ENCODE peak calls at places on chromosomes 16 and 17, in four cellular contexts. E is stimulated activated CD4-positive, alpha-beta T cell treated with anti-CD3 and anti-CD28 coated beads, Interleukin-15, amount 100 ng/mL, for 1 hour; Z is renal cortical epithelial cell; U is GDM1. T is an unnamed sample.
A peak's percentile ranks its signal among the peaks of the same experiment; 100 is the strongest.

GRCh38 chr16:9929313-9929712 is 252.9 kb downstream of the GRIN2A start:
- DNase-seq in E (no peak), Z (no peak), U (no peak), T (peak; percentile 55)

GRCh38 chr17:15886221-15886620 is 58.7 kb upstream of the ADORA2B start:
- DNase-seq in E (no peak), Z (no peak), U (no peak), T (no peak)

GRCh38 chr17:46947236-46947635 is 24.3 kb downstream of the GOSR2 start:
- DNase-seq in E (no peak), Z (no peak), U (no peak), T (no peak)

GRCh38 chr16:76222087-76222486 is 55.1 kb upstream of the CNTNAP4 start:
- DNase-seq in E (no peak), Z (no peak), U (no peak), T (no peak)

GRCh38 chr17:79050591-79050990 is 24.0 kb upstream of the ENGASE start:
- DNase-seq in E (no peak), Z (no peak), U (no peak), T (no peak)

GRCh38 chr17:48175692-48176450 is 68.3 kb downstream of the SNX11 start:
- DNase-seq in E (no peak), Z (no peak), U (no peak), T (no peak)

GRCh38 chr16:31183432-31184428 is 3.8 kb downstream of the FUS start:
- DNase-seq in E (no peak), Z (no peak), U (no peak), T (no peak)

GRCh38 chr17:30117548-30118155 is 1.0 kb downstream of the NSRP1 start:
- DNase-seq in E (no peak), Z (no peak), U (no peak), T (no peak)

GRCh38 chr17:1197379-1197778 is 17.6 kb upstream of the ABR start:
- DNase-seq in E (no peak), Z (peak; percentile 62), U (peak; percentile 73), T (peak; percentile 50)

GRCh38 chr17:75524971-75525805 is at the start of gene LLGL2:
- DNase-seq in E (peak; percentile 76), Z (peak; percentile 43), U (no peak), T (peak; percentile 84)

GRCh38 chr17:21089145-21089544 is 37.6 kb upstream of the DHRS7B start:
- DNase-seq in E (no peak), Z (peak; percentile 87), U (no peak), T (no peak)

GRCh38 chr17:4442582-4442981 is 8.8 kb downstream of the SPNS3 start:
- DNase-seq in E (no peak), Z (no peak), U (no peak), T (no peak)

GRCh38 chr17:66971249-66971648 is 6.7 kb downstream of the CACNG4 start:
- DNase-seq in E (no peak), Z (no peak), U (no peak), T (no peak)

GRCh38 chr16:84308120-84308519 is 13.4 kb downstream of the WFDC1 start:
- DNase-seq in E (no peak), Z (peak; percentile 30), U (peak; percentile 14), T (peak; percentile 37)

GRCh38 chr17:9291912-9292562 is 270.7 kb downstream of the NTN1 start:
- DNase-seq in E (peak; percentile 35), Z (no peak), U (peak; percentile 65), T (peak; percentile 54)

GRCh38 chr16:54066451-54067056 is 220.0 kb downstream of the IRX3 start:
- DNase-seq in E (no peak), Z (peak; percentile 59), U (no peak), T (no peak)

GRCh38 chr17:4988168-4988567 is 693 bp upstream of the CAMTA2 start:
- DNase-seq in E (no peak), Z (no peak), U (no peak), T (peak; percentile 36)

GRCh38 chr17:63704836-63705235 is 4.9 kb upstream of the LIMD2 start:
- DNase-seq in E (no peak), Z (no peak), U (no peak), T (no peak)

GRCh38 chr16:49799172-49799571 is 56.7 kb downstream of the ZNF423 start:
- DNase-seq in E (no peak), Z (no peak), U (no peak), T (no peak)

GRCh38 chr16:89707695-89708094 is 6.2 kb upstream of the SPATA2L start:
- DNase-seq in E (no peak), Z (no peak), U (no peak), T (peak; percentile 9)

GRCh38 chr17:35390663-35391062 is 17.2 kb upstream of the SLFN11 start:
- DNase-seq in E (no peak), Z (no peak), U (no peak), T (no peak)

GRCh38 chr17:42679001-42679491 is 2.3 kb upstream of the PLEKHH3 start:
- DNase-seq in E (no peak), Z (peak; percentile 63), U (no peak), T (peak; percentile 83)

GRCh38 chr16:12907670-12908233 is 6.4 kb downstream of the SHISA9 start:
- DNase-seq in E (no peak), Z (peak; percentile 23), U (no peak), T (peak; percentile 33)

GRCh38 chr16:49755291-49755611 is 100.7 kb downstream of the ZNF423 start:
- DNase-seq in E (no peak), Z (peak; percentile 46), U (no peak), T (no peak)

GRCh38 chr16:81366316-81366932 is 51.7 kb downstream of the GAN start:
- DNase-seq in E (no peak), Z (peak; percentile 50), U (no peak), T (peak; percentile 70)

GRCh38 chr16:84606081-84606875 is 11.6 kb downstream of the COTL1 start:
- DNase-seq in E (no peak), Z (no peak), U (no peak), T (no peak)

GRCh38 chr17:58564971-58565370 is 50.5 kb upstream of the MTMR4 start:
- DNase-seq in E (no peak), Z (no peak), U (no peak), T (no peak)

GRCh38 chr16:90001761-90002503 is 17.3 kb downstream of the DBNDD1 start:
- DNase-seq in E (no peak), Z (no peak), U (no peak), T (no peak)

GRCh38 chr17:62627904-62628603 is 584 bp downstream of the MRC2 start:
- DNase-seq in E (peak; percentile 40), Z (no peak), U (peak; percentile 37), T (peak; percentile 17)

GRCh38 chr17:16214190-16215001 is 938 bp downstream of the NCOR1 start:
- DNase-seq in E (no peak), Z (peak; percentile 21), U (no peak), T (no peak)

GRCh38 chr16:50555892-50556673 is 7.9 kb downstream of the NKD1 start:
- DNase-seq in E (no peak), Z (no peak), U (no peak), T (no peak)

GRCh38 chr16:81647527-81647926 is 131.6 kb upstream of the PLCG2 start:
- DNase-seq in E (no peak), Z (peak; percentile 65), U (no peak), T (no peak)

GRCh38 chr16:70253291-70254094 is 1.8 kb upstream of the EXOSC6 start:
- DNase-seq in E (no peak), Z (peak; percentile 33), U (no peak), T (peak; percentile 39)

GRCh38 chr17:45149669-45150603 is 1.7 kb downstream of the HEXIM1 start:
- DNase-seq in E (peak; percentile 24), Z (peak; percentile 40), U (peak; percentile 58), T (peak; percentile 64)

T was measured in GM12865.